ENCODE peak calls at places on chromosomes 4 and X, in seven cellular contexts. One of them, this sample, is unnamed.

GRCh38 chr4:22987861-22988260 is 295.1 kb downstream of the GBA3 start:
- DNase-seq in esophagus muscularis mucosa: no peak
- DNase-seq in breast epithelium: no peak
- DNase-seq in adrenal gland: no peak
- DNase-seq in upper lobe of left lung: no peak
- DNase-seq in body of pancreas: no peak
- DNase-seq in uterus: no peak
- DNase-seq in this sample: no peak

GRCh38 chrX:57367649-57368048 is 81.1 kb downstream of the FAAH2 start:
- DNase-seq in uterus: no peak
- DNase-seq in adrenal gland: no peak
- DNase-seq in upper lobe of left lung: no peak
- DNase-seq in breast epithelium: no peak
- DNase-seq in esophagus muscularis mucosa: no peak
- DNase-seq in body of pancreas: no peak
- DNase-seq in this sample: peak

GRCh38 chr4:172630289-172630688 is 538.3 kb upstream of the GALNT7 start:
- DNase-seq in upper lobe of left lung: no peak
- DNase-seq in esophagus muscularis mucosa: no peak
- DNase-seq in adrenal gland: no peak
- DNase-seq in body of pancreas: no peak
- DNase-seq in uterus: no peak
- DNase-seq in breast epithelium: no peak
- DNase-seq in this sample: no peak

GRCh38 chr4:117560329-117560728 is 474.0 kb upstream of the NDST3 start:
- DNase-seq in adrenal gland: no peak
- DNase-seq in upper lobe of left lung: no peak
- DNase-seq in breast epithelium: no peak
- DNase-seq in uterus: no peak
- DNase-seq in esophagus muscularis mucosa: no peak
- DNase-seq in body of pancreas: no peak
- DNase-seq in this sample: no peak

GRCh38 chr4:76726141-76726540 is 171.8 kb downstream of the SOWAHB start:
- DNase-seq in adrenal gland: no peak
- DNase-seq in body of pancreas: no peak
- DNase-seq in esophagus muscularis mucosa: no peak
- DNase-seq in breast epithelium: no peak
- DNase-seq in uterus: no peak
- DNase-seq in upper lobe of left lung: no peak
- DNase-seq in this sample: no peak

GRCh38 chr4:21090098-21090666 is 389.9 kb downstream of the PACRGL start:
- DNase-seq in uterus: no peak
- DNase-seq in esophagus muscularis mucosa: no peak
- DNase-seq in adrenal gland: no peak
- DNase-seq in body of pancreas: no peak
- DNase-seq in breast epithelium: no peak
- DNase-seq in upper lobe of left lung: no peak
- DNase-seq in this sample: no peak

GRCh38 chr4:7944568-7945220 is 5.0 kb upstream of the AFAP1 start:
- DNase-seq in uterus: no peak
- DNase-seq in breast epithelium: no peak
- DNase-seq in upper lobe of left lung: peak
- DNase-seq in adrenal gland: no peak
- DNase-seq in body of pancreas: no peak
- DNase-seq in esophagus muscularis mucosa: no peak
- DNase-seq in this sample: no peak

GRCh38 chrX:153768311-153769157 is 4.5 kb downstream of the PLXNB3 start:
- DNase-seq in esophagus muscularis mucosa: no peak
- DNase-seq in uterus: no peak
- DNase-seq in body of pancreas: no peak
- DNase-seq in breast epithelium: no peak
- DNase-seq in adrenal gland: no peak
- DNase-seq in upper lobe of left lung: no peak
- DNase-seq in this sample: no peak

GRCh38 chrX:10566726-10567097 is 53.7 kb downstream of the MID1 start:
- DNase-seq in uterus: no peak
- DNase-seq in upper lobe of left lung: no peak
- DNase-seq in breast epithelium: no peak
- DNase-seq in body of pancreas: peak
- DNase-seq in esophagus muscularis mucosa: no peak
- DNase-seq in adrenal gland: no peak
- DNase-seq in this sample: no peak

GRCh38 chrX:133375558-133376340 is 39.5 kb downstream of the GPC4 start:
- DNase-seq in adrenal gland: no peak
- DNase-seq in body of pancreas: no peak
- DNase-seq in uterus: no peak
- DNase-seq in esophagus muscularis mucosa: no peak
- DNase-seq in breast epithelium: no peak
- DNase-seq in upper lobe of left lung: no peak
- DNase-seq in this sample: no peak

GRCh38 chr4:98474408-98474844 is 184.0 kb downstream of the TSPAN5 start:
- DNase-seq in esophagus muscularis mucosa: no peak
- DNase-seq in upper lobe of left lung: no peak
- DNase-seq in body of pancreas: no peak
- DNase-seq in breast epithelium: no peak
- DNase-seq in uterus: no peak
- DNase-seq in adrenal gland: no peak
- DNase-seq in this sample: no peak

GRCh38 chrX:22134681-22135080 is 102.6 kb downstream of the PHEX start:
- DNase-seq in upper lobe of left lung: no peak
- DNase-seq in esophagus muscularis mucosa: no peak
- DNase-seq in body of pancreas: peak
- DNase-seq in uterus: no peak
- DNase-seq in adrenal gland: no peak
- DNase-seq in breast epithelium: no peak
- DNase-seq in this sample: no peak

GRCh38 chr4:7802093-7802726 is 137.5 kb downstream of the AFAP1 start:
- DNase-seq in breast epithelium: peak
- DNase-seq in body of pancreas: peak
- DNase-seq in esophagus muscularis mucosa: peak
- DNase-seq in adrenal gland: peak
- DNase-seq in upper lobe of left lung: peak
- DNase-seq in uterus: peak
- DNase-seq in this sample: peak

GRCh38 chr4:123121241-123121907 is 199.0 kb upstream of the NUDT6 start:
- DNase-seq in body of pancreas: no peak
- DNase-seq in uterus: no peak
- DNase-seq in breast epithelium: no peak
- DNase-seq in esophagus muscularis mucosa: no peak
- DNase-seq in adrenal gland: no peak
- DNase-seq in upper lobe of left lung: no peak
- DNase-seq in this sample: no peak

GRCh38 chrX:133250184-133251080 is 32.3 kb upstream of the TFDP3 start:
- DNase-seq in breast epithelium: no peak
- DNase-seq in uterus: no peak
- DNase-seq in adrenal gland: no peak
- DNase-seq in upper lobe of left lung: no peak
- DNase-seq in body of pancreas: no peak
- DNase-seq in esophagus muscularis mucosa: no peak
- DNase-seq in this sample: no peak

GRCh38 chr4:174663254-174663653 is 141.0 kb upstream of the HPGD start:
- DNase-seq in adrenal gland: no peak
- DNase-seq in upper lobe of left lung: no peak
- DNase-seq in uterus: no peak
- DNase-seq in breast epithelium: no peak
- DNase-seq in esophagus muscularis mucosa: no peak
- DNase-seq in body of pancreas: no peak
- DNase-seq in this sample: no peak

GRCh38 chr4:39050590-39050989 is 11.4 kb upstream of the KLHL5 start:
- DNase-seq in adrenal gland: no peak
- DNase-seq in upper lobe of left lung: no peak
- DNase-seq in breast epithelium: no peak
- DNase-seq in esophagus muscularis mucosa: no peak
- DNase-seq in body of pancreas: no peak
- DNase-seq in uterus: no peak
- DNase-seq in this sample: no peak

GRCh38 chrX:8304668-8305067 is 133.6 kb upstream of the VCX2 start:
- DNase-seq in upper lobe of left lung: no peak
- DNase-seq in breast epithelium: no peak
- DNase-seq in adrenal gland: no peak
- DNase-seq in body of pancreas: no peak
- DNase-seq in uterus: no peak
- DNase-seq in esophagus muscularis mucosa: no peak
- DNase-seq in this sample: no peak

GRCh38 chr4:88818650-88819470 is 121.2 kb upstream of the NAP1L5 start:
- DNase-seq in adrenal gland: no peak
- DNase-seq in upper lobe of left lung: peak
- DNase-seq in uterus: peak
- DNase-seq in body of pancreas: peak
- DNase-seq in breast epithelium: no peak
- DNase-seq in esophagus muscularis mucosa: no peak
- DNase-seq in this sample: peak

GRCh38 chr4:1210241-1210841 is 38.0 kb upstream of the SPON2 start:
- DNase-seq in breast epithelium: no peak
- DNase-seq in esophagus muscularis mucosa: no peak
- DNase-seq in body of pancreas: no peak
- DNase-seq in upper lobe of left lung: no peak
- DNase-seq in adrenal gland: no peak
- DNase-seq in uterus: no peak
- DNase-seq in this sample: no peak

DNA sequence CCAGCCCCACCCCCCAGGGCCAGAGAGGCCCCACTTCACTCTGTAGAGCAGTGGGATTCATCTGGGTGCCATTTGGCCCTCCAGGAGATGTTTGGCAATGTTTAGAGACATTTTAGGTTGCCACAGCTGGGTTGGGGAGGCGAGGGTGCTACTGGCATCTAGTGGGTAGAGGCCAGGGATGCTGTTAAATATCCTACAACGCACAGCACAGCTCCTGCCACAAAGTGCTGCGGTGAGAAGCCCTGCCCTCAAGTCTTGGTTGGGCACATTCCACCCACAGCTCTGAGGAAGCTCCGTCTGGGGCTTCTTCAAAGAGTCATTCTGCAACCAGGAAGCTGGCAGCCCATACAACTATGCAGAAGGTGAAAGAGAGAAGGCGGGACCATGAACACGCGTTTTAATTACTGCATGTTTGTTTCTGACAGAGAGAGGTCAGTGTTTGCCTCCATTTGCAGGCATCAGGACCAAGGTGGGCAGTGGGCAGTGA is 48.1 kb upstream of the FAM9C start:
- DNase-seq in breast epithelium: peak
- DNase-seq in uterus: no peak
- DNase-seq in esophagus muscularis mucosa: no peak
- DNase-seq in upper lobe of left lung: peak
- DNase-seq in body of pancreas: peak
- DNase-seq in adrenal gland: no peak
- DNase-seq in this sample: no peak
- TF ChIP-seq POLR2A in breast epithelium: no peak
- TF ChIP-seq POLR2A in uterus: no peak
- TF ChIP-seq POLR2A in esophagus muscularis mucosa: no peak
- TF ChIP-seq POLR2A in upper lobe of left lung: no peak
- TF ChIP-seq POLR2A in body of pancreas: no peak
- TF ChIP-seq POLR2A in adrenal gland: no peak
- TF ChIP-seq POLR2A in this sample: no peak

GRCh38 chr4:110619401-110620247 is 3.3 kb downstream of the PITX2 start:
- DNase-seq in breast epithelium: no peak
- DNase-seq in body of pancreas: no peak
- DNase-seq in adrenal gland: no peak
- DNase-seq in esophagus muscularis mucosa: no peak
- DNase-seq in uterus: no peak
- DNase-seq in upper lobe of left lung: no peak
- DNase-seq in this sample: no peak

GRCh38 chr4:110621328-110621812 is 1.5 kb downstream of the PITX2 start:
- DNase-seq in adrenal gland: no peak
- DNase-seq in upper lobe of left lung: no peak
- DNase-seq in esophagus muscularis mucosa: no peak
- DNase-seq in breast epithelium: no peak
- DNase-seq in body of pancreas: no peak
- DNase-seq in uterus: no peak
- DNase-seq in this sample: no peak

GRCh38 chr4:110621839-110622751 is 782 bp downstream of the PITX2 start:
- DNase-seq in uterus: no peak
- DNase-seq in upper lobe of left lung: no peak
- DNase-seq in esophagus muscularis mucosa: no peak
- DNase-seq in adrenal gland: no peak
- DNase-seq in breast epithelium: no peak
- DNase-seq in body of pancreas: no peak
- DNase-seq in this sample: no peak

GRCh38 chr4:110619001-110619350 is 3.9 kb downstream of the PITX2 start:
- DNase-seq in upper lobe of left lung: no peak
- DNase-seq in body of pancreas: no peak
- DNase-seq in esophagus muscularis mucosa: peak
- DNase-seq in adrenal gland: no peak
- DNase-seq in uterus: no peak
- DNase-seq in breast epithelium: no peak
- DNase-seq in this sample: no peak

GRCh38 chr4:110620352-110621327 is 2.2 kb downstream of the PITX2 start:
- DNase-seq in body of pancreas: no peak
- DNase-seq in adrenal gland: no peak
- DNase-seq in esophagus muscularis mucosa: no peak
- DNase-seq in uterus: no peak
- DNase-seq in upper lobe of left lung: no peak
- DNase-seq in breast epithelium: no peak
- DNase-seq in this sample: no peak
- TF ChIP-seq POLR2A in body of pancreas: no peak
- TF ChIP-seq POLR2A in adrenal gland: no peak
- TF ChIP-seq POLR2A in esophagus muscularis mucosa: no peak
- TF ChIP-seq POLR2A in uterus: no peak
- TF ChIP-seq POLR2A in upper lobe of left lung: no peak
- TF ChIP-seq POLR2A in breast epithelium: no peak
- TF ChIP-seq POLR2A in this sample: no peak

GRCh38 chrX:150898343-150899190 is at the start of gene CD99L2:
- DNase-seq in adrenal gland: peak
- DNase-seq in esophagus muscularis mucosa: peak
- DNase-seq in breast epithelium: peak
- DNase-seq in uterus: peak
- DNase-seq in body of pancreas: peak
- DNase-seq in upper lobe of left lung: peak
- DNase-seq in this sample: peak
- TF ChIP-seq POLR2A in adrenal gland: no peak
- TF ChIP-seq POLR2A in esophagus muscularis mucosa: no peak
- TF ChIP-seq POLR2A in breast epithelium: no peak
- TF ChIP-seq POLR2A in uterus: no peak
- TF ChIP-seq POLR2A in body of pancreas: peak
- TF ChIP-seq POLR2A in upper lobe of left lung: peak
- TF ChIP-seq POLR2A in this sample: peak

GRCh38 chrX:49190783-49191032 is 4.5 kb upstream of the PRICKLE3 start:
- DNase-seq in upper lobe of left lung: no peak
- DNase-seq in body of pancreas: no peak
- DNase-seq in esophagus muscularis mucosa: peak
- DNase-seq in uterus: no peak
- DNase-seq in breast epithelium: no peak
- DNase-seq in adrenal gland: no peak
- DNase-seq in this sample: peak

GRCh38 chrX:49188468-49189076 is 2.4 kb upstream of the PRICKLE3 start:
- DNase-seq in body of pancreas: no peak
- DNase-seq in uterus: no peak
- DNase-seq in esophagus muscularis mucosa: no peak
- DNase-seq in breast epithelium: no peak
- DNase-seq in adrenal gland: no peak
- DNase-seq in upper lobe of left lung: no peak
- DNase-seq in this sample: no peak

GRCh38 chrX:49192722-49193328 is 6.7 kb upstream of the PRICKLE3 start:
- DNase-seq in esophagus muscularis mucosa: no peak
- DNase-seq in breast epithelium: no peak
- DNase-seq in upper lobe of left lung: no peak
- DNase-seq in uterus: no peak
- DNase-seq in adrenal gland: no peak
- DNase-seq in body of pancreas: peak
- DNase-seq in this sample: no peak

GRCh38 chrX:49193542-49193964 is 6.4 kb downstream of the SYP start:
- DNase-seq in upper lobe of left lung: no peak
- DNase-seq in body of pancreas: no peak
- DNase-seq in uterus: no peak
- DNase-seq in breast epithelium: no peak
- DNase-seq in esophagus muscularis mucosa: no peak
- DNase-seq in adrenal gland: no peak
- DNase-seq in this sample: no peak

GRCh38 chrX:49191033-49191871 is 5.1 kb upstream of the PRICKLE3 start:
- DNase-seq in upper lobe of left lung: peak
- DNase-seq in esophagus muscularis mucosa: peak
- DNase-seq in body of pancreas: peak
- DNase-seq in breast epithelium: peak
- DNase-seq in uterus: peak
- DNase-seq in adrenal gland: peak
- DNase-seq in this sample: peak
- TF ChIP-seq POLR2A in upper lobe of left lung: peak
- TF ChIP-seq POLR2A in esophagus muscularis mucosa: peak
- TF ChIP-seq POLR2A in body of pancreas: peak
- TF ChIP-seq POLR2A in breast epithelium: no peak
- TF ChIP-seq POLR2A in uterus: peak
- TF ChIP-seq POLR2A in adrenal gland: peak
- TF ChIP-seq POLR2A in this sample: peak